ENCODE peak calls at places on chromosomes 13 and 19, in six cellular contexts. One of them, this sample, is unnamed.

GRCh38 chr13:102567857-102568256 is 28.9 kb upstream of the TPP2 start:
- DNase-seq in stimulated activated CD8-positive, alpha-beta memory T cell treated with anti-CD3 and anti-CD28 coated beads, Interleukin-4, amount 100 ng/mL, for 1 hour: no peak
- DNase-seq in GM18507: no peak
- DNase-seq in activated B cell treated with CpG ODN at 0.5 μM for 24 hours: no peak
- DNase-seq in choroid plexus epithelial cell: no peak
- DNase-seq in activated CD4-positive, CD25-positive, alpha-beta regulatory T cell treated with anti-CD3 and anti-CD28 coated beads, Interleukin-2, amount 50 U/mL, for 16 hours: no peak
- DNase-seq in this sample: no peak

GRCh38 chr13:111915104-111915551 is 151.8 kb upstream of the SOX1 start:
- DNase-seq in stimulated activated CD8-positive, alpha-beta memory T cell treated with anti-CD3 and anti-CD28 coated beads, Interleukin-4, amount 100 ng/mL, for 1 hour: no peak
- DNase-seq in GM18507: no peak
- DNase-seq in activated B cell treated with CpG ODN at 0.5 μM for 24 hours: no peak
- DNase-seq in choroid plexus epithelial cell: no peak
- DNase-seq in activated CD4-positive, CD25-positive, alpha-beta regulatory T cell treated with anti-CD3 and anti-CD28 coated beads, Interleukin-2, amount 50 U/mL, for 16 hours: no peak
- DNase-seq in this sample: no peak

GRCh38 chr13:88464851-88465250 is 793.7 kb downstream of the SLITRK5 start:
- DNase-seq in stimulated activated CD8-positive, alpha-beta memory T cell treated with anti-CD3 and anti-CD28 coated beads, Interleukin-4, amount 100 ng/mL, for 1 hour: no peak
- DNase-seq in GM18507: no peak
- DNase-seq in activated B cell treated with CpG ODN at 0.5 μM for 24 hours: no peak
- DNase-seq in choroid plexus epithelial cell: no peak
- DNase-seq in activated CD4-positive, CD25-positive, alpha-beta regulatory T cell treated with anti-CD3 and anti-CD28 coated beads, Interleukin-2, amount 50 U/mL, for 16 hours: no peak
- DNase-seq in this sample: no peak

GRCh38 chr13:77699059-77699680 is 1.7 kb downstream of the SLAIN1 start:
- DNase-seq in stimulated activated CD8-positive, alpha-beta memory T cell treated with anti-CD3 and anti-CD28 coated beads, Interleukin-4, amount 100 ng/mL, for 1 hour: no peak
- DNase-seq in GM18507: no peak
- DNase-seq in activated B cell treated with CpG ODN at 0.5 μM for 24 hours: no peak
- DNase-seq in choroid plexus epithelial cell: no peak
- DNase-seq in activated CD4-positive, CD25-positive, alpha-beta regulatory T cell treated with anti-CD3 and anti-CD28 coated beads, Interleukin-2, amount 50 U/mL, for 16 hours: no peak
- DNase-seq in this sample: no peak

GRCh38 chr13:102035969-102036368 is 365.9 kb downstream of the FGF14 start:
- DNase-seq in stimulated activated CD8-positive, alpha-beta memory T cell treated with anti-CD3 and anti-CD28 coated beads, Interleukin-4, amount 100 ng/mL, for 1 hour: no peak
- DNase-seq in GM18507: no peak
- DNase-seq in activated B cell treated with CpG ODN at 0.5 μM for 24 hours: no peak
- DNase-seq in choroid plexus epithelial cell: no peak
- DNase-seq in activated CD4-positive, CD25-positive, alpha-beta regulatory T cell treated with anti-CD3 and anti-CD28 coated beads, Interleukin-2, amount 50 U/mL, for 16 hours: no peak
- DNase-seq in this sample: no peak

GRCh38 chr13:48804836-48805601 is 151.3 kb downstream of the CYSLTR2 start:
- DNase-seq in stimulated activated CD8-positive, alpha-beta memory T cell treated with anti-CD3 and anti-CD28 coated beads, Interleukin-4, amount 100 ng/mL, for 1 hour: no peak
- DNase-seq in GM18507: no peak
- DNase-seq in activated B cell treated with CpG ODN at 0.5 μM for 24 hours: no peak
- DNase-seq in choroid plexus epithelial cell: no peak
- DNase-seq in activated CD4-positive, CD25-positive, alpha-beta regulatory T cell treated with anti-CD3 and anti-CD28 coated beads, Interleukin-2, amount 50 U/mL, for 16 hours: no peak
- DNase-seq in this sample: no peak

GRCh38 chr13:53052675-53053074 is 24.1 kb downstream of the OLFM4 start:
- DNase-seq in stimulated activated CD8-positive, alpha-beta memory T cell treated with anti-CD3 and anti-CD28 coated beads, Interleukin-4, amount 100 ng/mL, for 1 hour: no peak
- DNase-seq in GM18507: no peak
- DNase-seq in activated B cell treated with CpG ODN at 0.5 μM for 24 hours: no peak
- DNase-seq in choroid plexus epithelial cell: no peak
- DNase-seq in activated CD4-positive, CD25-positive, alpha-beta regulatory T cell treated with anti-CD3 and anti-CD28 coated beads, Interleukin-2, amount 50 U/mL, for 16 hours: no peak
- DNase-seq in this sample: no peak

GRCh38 chr13:100694722-100695644 is 20.4 kb upstream of the TMTC4 start:
- DNase-seq in stimulated activated CD8-positive, alpha-beta memory T cell treated with anti-CD3 and anti-CD28 coated beads, Interleukin-4, amount 100 ng/mL, for 1 hour: no peak
- DNase-seq in GM18507: no peak
- DNase-seq in activated B cell treated with CpG ODN at 0.5 μM for 24 hours: no peak
- DNase-seq in choroid plexus epithelial cell: peak; percentile 68
- DNase-seq in activated CD4-positive, CD25-positive, alpha-beta regulatory T cell treated with anti-CD3 and anti-CD28 coated beads, Interleukin-2, amount 50 U/mL, for 16 hours: no peak
- DNase-seq in this sample: peak; percentile 77

GRCh38 chr19:56947206-56947605 is 106.7 kb upstream of the PEG3 start:
- DNase-seq in stimulated activated CD8-positive, alpha-beta memory T cell treated with anti-CD3 and anti-CD28 coated beads, Interleukin-4, amount 100 ng/mL, for 1 hour: no peak
- DNase-seq in GM18507: no peak
- DNase-seq in activated B cell treated with CpG ODN at 0.5 μM for 24 hours: no peak
- DNase-seq in choroid plexus epithelial cell: no peak
- DNase-seq in activated CD4-positive, CD25-positive, alpha-beta regulatory T cell treated with anti-CD3 and anti-CD28 coated beads, Interleukin-2, amount 50 U/mL, for 16 hours: no peak
- DNase-seq in this sample: no peak

GRCh38 chr13:76038920-76039716 is 403.0 kb downstream of the LMO7 start:
- DNase-seq in stimulated activated CD8-positive, alpha-beta memory T cell treated with anti-CD3 and anti-CD28 coated beads, Interleukin-4, amount 100 ng/mL, for 1 hour: no peak
- DNase-seq in GM18507: no peak
- DNase-seq in activated B cell treated with CpG ODN at 0.5 μM for 24 hours: no peak
- DNase-seq in choroid plexus epithelial cell: no peak
- DNase-seq in activated CD4-positive, CD25-positive, alpha-beta regulatory T cell treated with anti-CD3 and anti-CD28 coated beads, Interleukin-2, amount 50 U/mL, for 16 hours: no peak
- DNase-seq in this sample: no peak

GRCh38 chr19:54573330-54573872 is at the start of gene LILRA2:
- DNase-seq in stimulated activated CD8-positive, alpha-beta memory T cell treated with anti-CD3 and anti-CD28 coated beads, Interleukin-4, amount 100 ng/mL, for 1 hour: no peak
- DNase-seq in GM18507: peak; percentile 47
- DNase-seq in activated B cell treated with CpG ODN at 0.5 μM for 24 hours: no peak
- DNase-seq in choroid plexus epithelial cell: no peak
- DNase-seq in activated CD4-positive, CD25-positive, alpha-beta regulatory T cell treated with anti-CD3 and anti-CD28 coated beads, Interleukin-2, amount 50 U/mL, for 16 hours: no peak
- DNase-seq in this sample: no peak

GRCh38 chr13:20190481-20191310 is 2.0 kb downstream of the GJB2 start:
- DNase-seq in stimulated activated CD8-positive, alpha-beta memory T cell treated with anti-CD3 and anti-CD28 coated beads, Interleukin-4, amount 100 ng/mL, for 1 hour: no peak
- DNase-seq in GM18507: no peak
- DNase-seq in activated B cell treated with CpG ODN at 0.5 μM for 24 hours: no peak
- DNase-seq in choroid plexus epithelial cell: peak; percentile 15
- DNase-seq in activated CD4-positive, CD25-positive, alpha-beta regulatory T cell treated with anti-CD3 and anti-CD28 coated beads, Interleukin-2, amount 50 U/mL, for 16 hours: no peak
- DNase-seq in this sample: peak; percentile 52

GRCh38 chr19:3605770-3606169 is 905 bp downstream of the TBXA2R start:
- DNase-seq in stimulated activated CD8-positive, alpha-beta memory T cell treated with anti-CD3 and anti-CD28 coated beads, Interleukin-4, amount 100 ng/mL, for 1 hour: no peak
- DNase-seq in GM18507: no peak
- DNase-seq in activated B cell treated with CpG ODN at 0.5 μM for 24 hours: no peak
- DNase-seq in choroid plexus epithelial cell: no peak
- DNase-seq in activated CD4-positive, CD25-positive, alpha-beta regulatory T cell treated with anti-CD3 and anti-CD28 coated beads, Interleukin-2, amount 50 U/mL, for 16 hours: no peak
- DNase-seq in this sample: no peak

GRCh38 chr13:111494641-111495040 is 174.2 kb downstream of the TEX29 start:
- DNase-seq in stimulated activated CD8-positive, alpha-beta memory T cell treated with anti-CD3 and anti-CD28 coated beads, Interleukin-4, amount 100 ng/mL, for 1 hour: no peak
- DNase-seq in GM18507: no peak
- DNase-seq in activated B cell treated with CpG ODN at 0.5 μM for 24 hours: no peak
- DNase-seq in choroid plexus epithelial cell: no peak
- DNase-seq in activated CD4-positive, CD25-positive, alpha-beta regulatory T cell treated with anti-CD3 and anti-CD28 coated beads, Interleukin-2, amount 50 U/mL, for 16 hours: no peak
- DNase-seq in this sample: no peak

GRCh38 chr13:91167706-91168459 is 179.6 kb upstream of the MIR17HG start:
- DNase-seq in stimulated activated CD8-positive, alpha-beta memory T cell treated with anti-CD3 and anti-CD28 coated beads, Interleukin-4, amount 100 ng/mL, for 1 hour: no peak
- DNase-seq in GM18507: no peak
- DNase-seq in activated B cell treated with CpG ODN at 0.5 μM for 24 hours: no peak
- DNase-seq in choroid plexus epithelial cell: no peak
- DNase-seq in activated CD4-positive, CD25-positive, alpha-beta regulatory T cell treated with anti-CD3 and anti-CD28 coated beads, Interleukin-2, amount 50 U/mL, for 16 hours: no peak
- DNase-seq in this sample: no peak

GRCh38 chr19:4278460-4278901 is 585 bp upstream of the SHD start:
- DNase-seq in stimulated activated CD8-positive, alpha-beta memory T cell treated with anti-CD3 and anti-CD28 coated beads, Interleukin-4, amount 100 ng/mL, for 1 hour: no peak
- DNase-seq in GM18507: no peak
- DNase-seq in activated B cell treated with CpG ODN at 0.5 μM for 24 hours: no peak
- DNase-seq in choroid plexus epithelial cell: no peak
- DNase-seq in activated CD4-positive, CD25-positive, alpha-beta regulatory T cell treated with anti-CD3 and anti-CD28 coated beads, Interleukin-2, amount 50 U/mL, for 16 hours: no peak
- DNase-seq in this sample: no peak

GRCh38 chr13:77180011-77180410 is 146.9 kb downstream of the MYCBP2 start:
- DNase-seq in stimulated activated CD8-positive, alpha-beta memory T cell treated with anti-CD3 and anti-CD28 coated beads, Interleukin-4, amount 100 ng/mL, for 1 hour: no peak
- DNase-seq in GM18507: no peak
- DNase-seq in activated B cell treated with CpG ODN at 0.5 μM for 24 hours: no peak
- DNase-seq in choroid plexus epithelial cell: no peak
- DNase-seq in activated CD4-positive, CD25-positive, alpha-beta regulatory T cell treated with anti-CD3 and anti-CD28 coated beads, Interleukin-2, amount 50 U/mL, for 16 hours: no peak
- DNase-seq in this sample: no peak

GRCh38 chr19:32458500-32459123 is 53.0 kb downstream of the DPY19L3 start:
- DNase-seq in stimulated activated CD8-positive, alpha-beta memory T cell treated with anti-CD3 and anti-CD28 coated beads, Interleukin-4, amount 100 ng/mL, for 1 hour: no peak
- DNase-seq in GM18507: no peak
- DNase-seq in activated B cell treated with CpG ODN at 0.5 μM for 24 hours: no peak
- DNase-seq in choroid plexus epithelial cell: peak; percentile 40
- DNase-seq in activated CD4-positive, CD25-positive, alpha-beta regulatory T cell treated with anti-CD3 and anti-CD28 coated beads, Interleukin-2, amount 50 U/mL, for 16 hours: no peak
- DNase-seq in this sample: peak; percentile 26

GRCh38 chr13:96690998-96691397 is 303.3 kb downstream of the OXGR1 start:
- DNase-seq in stimulated activated CD8-positive, alpha-beta memory T cell treated with anti-CD3 and anti-CD28 coated beads, Interleukin-4, amount 100 ng/mL, for 1 hour: no peak
- DNase-seq in GM18507: no peak
- DNase-seq in activated B cell treated with CpG ODN at 0.5 μM for 24 hours: no peak
- DNase-seq in choroid plexus epithelial cell: no peak
- DNase-seq in activated CD4-positive, CD25-positive, alpha-beta regulatory T cell treated with anti-CD3 and anti-CD28 coated beads, Interleukin-2, amount 50 U/mL, for 16 hours: no peak
- DNase-seq in this sample: no peak

GRCh38 chr13:31638577-31638976 is 100.7 kb upstream of the RXFP2 start:
- DNase-seq in stimulated activated CD8-positive, alpha-beta memory T cell treated with anti-CD3 and anti-CD28 coated beads, Interleukin-4, amount 100 ng/mL, for 1 hour: no peak
- DNase-seq in GM18507: no peak
- DNase-seq in activated B cell treated with CpG ODN at 0.5 μM for 24 hours: no peak
- DNase-seq in choroid plexus epithelial cell: peak; percentile 60
- DNase-seq in activated CD4-positive, CD25-positive, alpha-beta regulatory T cell treated with anti-CD3 and anti-CD28 coated beads, Interleukin-2, amount 50 U/mL, for 16 hours: no peak
- DNase-seq in this sample: no peak

GRCh38 chr19:23998568-23998967 is 83.9 kb downstream of the ZNF726 start:
- DNase-seq in stimulated activated CD8-positive, alpha-beta memory T cell treated with anti-CD3 and anti-CD28 coated beads, Interleukin-4, amount 100 ng/mL, for 1 hour: no peak
- DNase-seq in GM18507: no peak
- DNase-seq in activated B cell treated with CpG ODN at 0.5 μM for 24 hours: no peak
- DNase-seq in choroid plexus epithelial cell: no peak
- DNase-seq in activated CD4-positive, CD25-positive, alpha-beta regulatory T cell treated with anti-CD3 and anti-CD28 coated beads, Interleukin-2, amount 50 U/mL, for 16 hours: no peak
- DNase-seq in this sample: no peak

GRCh38 chr13:22278336-22278929 is 607.6 kb downstream of the FGF9 start:
- DNase-seq in stimulated activated CD8-positive, alpha-beta memory T cell treated with anti-CD3 and anti-CD28 coated beads, Interleukin-4, amount 100 ng/mL, for 1 hour: peak; percentile 54
- DNase-seq in GM18507: peak; percentile 8
- DNase-seq in activated B cell treated with CpG ODN at 0.5 μM for 24 hours: no peak
- DNase-seq in choroid plexus epithelial cell: peak; percentile 0
- DNase-seq in activated CD4-positive, CD25-positive, alpha-beta regulatory T cell treated with anti-CD3 and anti-CD28 coated beads, Interleukin-2, amount 50 U/mL, for 16 hours: peak; percentile 40
- DNase-seq in this sample: peak; percentile 27

GRCh38 chr13:74194856-74195255 is 60.7 kb upstream of the KLF12 start:
- DNase-seq in stimulated activated CD8-positive, alpha-beta memory T cell treated with anti-CD3 and anti-CD28 coated beads, Interleukin-4, amount 100 ng/mL, for 1 hour: no peak
- DNase-seq in GM18507: no peak
- DNase-seq in activated B cell treated with CpG ODN at 0.5 μM for 24 hours: no peak
- DNase-seq in choroid plexus epithelial cell: no peak
- DNase-seq in activated CD4-positive, CD25-positive, alpha-beta regulatory T cell treated with anti-CD3 and anti-CD28 coated beads, Interleukin-2, amount 50 U/mL, for 16 hours: no peak
- DNase-seq in this sample: peak; percentile 26

GRCh38 chr19:49106648-49107135 is 7.5 kb upstream of the LIN7B start:
- DNase-seq in stimulated activated CD8-positive, alpha-beta memory T cell treated with anti-CD3 and anti-CD28 coated beads, Interleukin-4, amount 100 ng/mL, for 1 hour: no peak
- DNase-seq in GM18507: no peak
- DNase-seq in activated B cell treated with CpG ODN at 0.5 μM for 24 hours: peak; percentile 56
- DNase-seq in choroid plexus epithelial cell: peak; percentile 66
- DNase-seq in activated CD4-positive, CD25-positive, alpha-beta regulatory T cell treated with anti-CD3 and anti-CD28 coated beads, Interleukin-2, amount 50 U/mL, for 16 hours: peak; percentile 47
- DNase-seq in this sample: peak; percentile 69

GRCh38 chr19:53394974-53395839 is at the start of gene ZNF765:
- DNase-seq in stimulated activated CD8-positive, alpha-beta memory T cell treated with anti-CD3 and anti-CD28 coated beads, Interleukin-4, amount 100 ng/mL, for 1 hour: peak; percentile 95
- DNase-seq in GM18507: peak; percentile 86
- DNase-seq in activated B cell treated with CpG ODN at 0.5 μM for 24 hours: peak; percentile 98
- DNase-seq in choroid plexus epithelial cell: peak; percentile 94
- DNase-seq in activated CD4-positive, CD25-positive, alpha-beta regulatory T cell treated with anti-CD3 and anti-CD28 coated beads, Interleukin-2, amount 50 U/mL, for 16 hours: peak; percentile 95
- DNase-seq in this sample: peak; percentile 98

GRCh38 chr13:39462456-39462855 is 140.5 kb downstream of the LHFPL6 start:
- DNase-seq in stimulated activated CD8-positive, alpha-beta memory T cell treated with anti-CD3 and anti-CD28 coated beads, Interleukin-4, amount 100 ng/mL, for 1 hour: no peak
- DNase-seq in GM18507: no peak
- DNase-seq in activated B cell treated with CpG ODN at 0.5 μM for 24 hours: no peak
- DNase-seq in choroid plexus epithelial cell: peak; percentile 61
- DNase-seq in activated CD4-positive, CD25-positive, alpha-beta regulatory T cell treated with anti-CD3 and anti-CD28 coated beads, Interleukin-2, amount 50 U/mL, for 16 hours: no peak
- DNase-seq in this sample: peak; percentile 61

GRCh38 chr19:51116736-51117135 is 8.0 kb upstream of the SIGLEC9 start:
- DNase-seq in stimulated activated CD8-positive, alpha-beta memory T cell treated with anti-CD3 and anti-CD28 coated beads, Interleukin-4, amount 100 ng/mL, for 1 hour: no peak
- DNase-seq in GM18507: no peak
- DNase-seq in activated B cell treated with CpG ODN at 0.5 μM for 24 hours: no peak
- DNase-seq in choroid plexus epithelial cell: no peak
- DNase-seq in activated CD4-positive, CD25-positive, alpha-beta regulatory T cell treated with anti-CD3 and anti-CD28 coated beads, Interleukin-2, amount 50 U/mL, for 16 hours: no peak
- DNase-seq in this sample: no peak

GRCh38 chr13:110336681-110337080 is 29.6 kb downstream of the COL4A2 start:
- DNase-seq in stimulated activated CD8-positive, alpha-beta memory T cell treated with anti-CD3 and anti-CD28 coated beads, Interleukin-4, amount 100 ng/mL, for 1 hour: no peak
- DNase-seq in GM18507: no peak
- DNase-seq in activated B cell treated with CpG ODN at 0.5 μM for 24 hours: no peak
- DNase-seq in choroid plexus epithelial cell: no peak
- DNase-seq in activated CD4-positive, CD25-positive, alpha-beta regulatory T cell treated with anti-CD3 and anti-CD28 coated beads, Interleukin-2, amount 50 U/mL, for 16 hours: no peak
- DNase-seq in this sample: no peak

GRCh38 chr19:4896372-4896771 is 6.3 kb downstream of the ARRDC5 start:
- DNase-seq in stimulated activated CD8-positive, alpha-beta memory T cell treated with anti-CD3 and anti-CD28 coated beads, Interleukin-4, amount 100 ng/mL, for 1 hour: no peak
- DNase-seq in GM18507: no peak
- DNase-seq in activated B cell treated with CpG ODN at 0.5 μM for 24 hours: no peak
- DNase-seq in choroid plexus epithelial cell: peak; percentile 48
- DNase-seq in activated CD4-positive, CD25-positive, alpha-beta regulatory T cell treated with anti-CD3 and anti-CD28 coated beads, Interleukin-2, amount 50 U/mL, for 16 hours: no peak
- DNase-seq in this sample: peak; percentile 39

GRCh38 chr13:99067160-99067985 is 89.5 kb upstream of the DOCK9 start:
- DNase-seq in stimulated activated CD8-positive, alpha-beta memory T cell treated with anti-CD3 and anti-CD28 coated beads, Interleukin-4, amount 100 ng/mL, for 1 hour: no peak
- DNase-seq in GM18507: no peak
- DNase-seq in activated B cell treated with CpG ODN at 0.5 μM for 24 hours: no peak
- DNase-seq in choroid plexus epithelial cell: peak; percentile 78
- DNase-seq in activated CD4-positive, CD25-positive, alpha-beta regulatory T cell treated with anti-CD3 and anti-CD28 coated beads, Interleukin-2, amount 50 U/mL, for 16 hours: no peak
- DNase-seq in this sample: peak; percentile 67

GRCh38 chr13:111944171-111944583 is 122.8 kb upstream of the SOX1 start:
- DNase-seq in stimulated activated CD8-positive, alpha-beta memory T cell treated with anti-CD3 and anti-CD28 coated beads, Interleukin-4, amount 100 ng/mL, for 1 hour: no peak
- DNase-seq in GM18507: no peak
- DNase-seq in activated B cell treated with CpG ODN at 0.5 μM for 24 hours: no peak
- DNase-seq in choroid plexus epithelial cell: no peak
- DNase-seq in activated CD4-positive, CD25-positive, alpha-beta regulatory T cell treated with anti-CD3 and anti-CD28 coated beads, Interleukin-2, amount 50 U/mL, for 16 hours: no peak
- DNase-seq in this sample: no peak

GRCh38 chr13:114067381-114067885 is 65.0 kb downstream of the RASA3 start:
- DNase-seq in stimulated activated CD8-positive, alpha-beta memory T cell treated with anti-CD3 and anti-CD28 coated beads, Interleukin-4, amount 100 ng/mL, for 1 hour: no peak
- DNase-seq in GM18507: peak; percentile 40
- DNase-seq in activated B cell treated with CpG ODN at 0.5 μM for 24 hours: no peak
- DNase-seq in choroid plexus epithelial cell: no peak
- DNase-seq in activated CD4-positive, CD25-positive, alpha-beta regulatory T cell treated with anti-CD3 and anti-CD28 coated beads, Interleukin-2, amount 50 U/mL, for 16 hours: no peak
- DNase-seq in this sample: no peak

This sample was measured in astrocyte of the hippocampus.